ENCODE peak calls at places on chromosome 17, in seven cellular contexts. S, I, B, E, O, U and M are unnamed samples.

GRCh38 chr17:66717680-66718079 is 117.2 kb upstream of the CACNG5 start:
- DNase-seq in S (no peak), I (no peak), B (peak), E (no peak), O (no peak), U (no peak), M (no peak)

GRCh38 chr17:63827002-63827800 is at the start of the genes FTSJ3 and PSMC5:
- DNase-seq in S (peak), I (peak), B (peak), E (peak), O (peak), U (peak), M (peak)

GRCh38 chr17:76473541-76473985 is 6.2 kb downstream of the AANAT start:
- DNase-seq in S (no peak), I (no peak), B (no peak), E (no peak), O (no peak), U (peak), M (peak)

GRCh38 chr17:49861150-49861884 is 13.4 kb upstream of the TAC4 start:
- DNase-seq in S (peak), I (peak), B (peak), E (no peak), O (no peak), U (no peak), M (peak)

GRCh38 chr17:76353004-76353598 is 615 bp downstream of the PRPSAP1 start:
- DNase-seq in S (no peak), I (peak), B (peak), E (no peak), O (peak), U (no peak), M (peak)

GRCh38 chr17:2183346-2183745 is 120.2 kb downstream of the SMG6 start:
- DNase-seq in S (no peak), I (no peak), B (no peak), E (no peak), O (no peak), U (no peak), M (no peak)

GRCh38 chr17:59260724-59261123 is 40.4 kb downstream of the GDPD1 start:
- DNase-seq in S (no peak), I (no peak), B (no peak), E (no peak), O (no peak), U (no peak), M (no peak)

GRCh38 chr17:82276951-82277350 is 3.5 kb upstream of the CSNK1D start:
- DNase-seq in S (no peak), I (no peak), B (no peak), E (no peak), O (no peak), U (no peak), M (no peak)

GRCh38 chr17:41910701-41911391 is 7.9 kb downstream of the ACLY start:
- DNase-seq in S (peak), I (peak), B (no peak), E (peak), O (peak), U (no peak), M (peak)

GRCh38 chr17:74868908-74869255 is 3.9 kb downstream of the FDXR start:
- DNase-seq in S (no peak), I (no peak), B (no peak), E (no peak), O (no peak), U (no peak), M (no peak)